ENCODE peak calls at places on chromosomes 3 and 15, in eight cellular contexts. T is stomach, E is K562, I is SK-N-SH, G is upper lobe of left lung, V is ovary, N is A549, W is transverse colon. F is an unnamed sample.
A peak's percentile ranks its signal among the peaks of the same experiment; 100 is the strongest.

GRCh38 chr3:42501681-42502428 is 588 bp upstream of the VIPR1 start:
- DNase-seq in T (peak; percentile 78), E (peak; percentile 78), I (peak; percentile 85), G (peak; percentile 84), V (no peak), N (no peak), W (peak; percentile 84), F (no peak)

GRCh38 chr3:125156491-125156890 is 56.1 kb downstream of the SLC12A8 start:
- DNase-seq in T (no peak), E (no peak), I (no peak), G (no peak), V (no peak), N (no peak), W (no peak), F (no peak)

GRCh38 chr3:134447371-134447770 is 38.4 kb downstream of the ANAPC13 start:
- DNase-seq in T (no peak), E (no peak), I (no peak), G (no peak), V (no peak), N (no peak), W (no peak), F (no peak)

GRCh38 chr15:101252836-101253235 is 988 bp upstream of the CHSY1 start:
- DNase-seq in T (no peak), E (no peak), I (no peak), G (no peak), V (no peak), N (no peak), W (no peak), F (no peak)

GRCh38 chr15:61915640-61916039 is 144.6 kb downstream of the VPS13C start:
- DNase-seq in T (no peak), E (no peak), I (peak; percentile 33), G (no peak), V (no peak), N (no peak), W (no peak), F (no peak)

GRCh38 chr3:149352556-149352955 is 19.1 kb upstream of the TM4SF18 start:
- DNase-seq in T (peak; percentile 57), E (peak; percentile 58), I (peak; percentile 62), G (peak; percentile 67), V (peak; percentile 53), N (peak; percentile 86), W (peak; percentile 46), F (no peak)

GRCh38 chr3:194129581-194130133 is 6.3 kb upstream of the HES1 start:
- DNase-seq in T (no peak), E (no peak), I (no peak), G (no peak), V (peak; percentile 75), N (no peak), W (peak; percentile 44), F (no peak)

GRCh38 chr3:117814975-117815374 is 1105.4 kb downstream of the TUSC7 start:
- DNase-seq in T (no peak), E (no peak), I (no peak), G (no peak), V (no peak), N (no peak), W (no peak), F (no peak)

GRCh38 chr15:24955549-24955929 is 752 bp downstream of the SNRPN start:
- DNase-seq in T (no peak), E (no peak), I (peak; percentile 32), G (no peak), V (peak; percentile 50), N (peak; percentile 3), W (no peak), F (no peak)

GRCh38 chr3:182027366-182027765 is 315.6 kb downstream of the SOX2 start:
- DNase-seq in T (no peak), E (no peak), I (no peak), G (no peak), V (no peak), N (no peak), W (no peak), F (no peak)

GRCh38 chr15:85955501-85956391 is 123.9 kb upstream of the AGBL1 start:
- DNase-seq in T (no peak), E (no peak), I (no peak), G (no peak), V (no peak), N (no peak), W (no peak), F (no peak)

GRCh38 chr3:121757087-121757811 is 7.7 kb upstream of the GOLGB1 start:
- DNase-seq in T (no peak), E (no peak), I (no peak), G (no peak), V (no peak), N (no peak), W (no peak), F (no peak)

GRCh38 chr15:33113666-33114483 is 80.6 kb downstream of the FMN1 start:
- DNase-seq in T (no peak), E (no peak), I (no peak), G (no peak), V (no peak), N (no peak), W (no peak), F (no peak)

GRCh38 chr3:42179110-42179725 is 86.8 kb downstream of the CCK start:
- DNase-seq in T (no peak), E (peak; percentile 65), I (no peak), G (no peak), V (peak; percentile 35), N (peak; percentile 66), W (peak; percentile 55), F (peak; percentile 20)

GRCh38 chr3:42839616-42840015 is 30.4 kb downstream of the ACKR2 start:
- DNase-seq in T (peak; percentile 48), E (peak; percentile 73), I (peak; percentile 66), G (no peak), V (no peak), N (peak; percentile 62), W (peak; percentile 37), F (peak; percentile 82)

GRCh38 chr3:40363681-40364080 is 23.3 kb upstream of the ENTPD3 start:
- DNase-seq in T (no peak), E (no peak), I (no peak), G (no peak), V (no peak), N (no peak), W (no peak), F (no peak)

GRCh38 chr3:35664460-35664919 is 25.2 kb downstream of the ARPP21 start:
- DNase-seq in T (peak; percentile 31), E (no peak), I (peak; percentile 32), G (peak; percentile 23), V (peak; percentile 52), N (no peak), W (no peak), F (no peak)

GRCh38 chr3:48960841-48961413 is 29.1 kb upstream of the P4HTM start:
- DNase-seq in T (no peak), E (no peak), I (no peak), G (no peak), V (no peak), N (no peak), W (no peak), F (no peak)

GRCh38 chr3:25480811-25481210 is 52.7 kb downstream of the RARB start:
- DNase-seq in T (no peak), E (no peak), I (no peak), G (no peak), V (no peak), N (no peak), W (no peak), F (no peak)

GRCh38 chr15:49875392-49875791 is 243.6 kb downstream of the ATP8B4 start:
- DNase-seq in T (no peak), E (no peak), I (no peak), G (no peak), V (no peak), N (no peak), W (no peak), F (no peak)

GRCh38 chr3:29275309-29275708 is 5.6 kb upstream of the RBMS3 start:
- DNase-seq in T (no peak), E (no peak), I (no peak), G (no peak), V (peak; percentile 46), N (no peak), W (peak; percentile 23), F (peak; percentile 24)

GRCh38 chr3:10189557-10190374 is 25.0 kb downstream of the IRAK2 start:
- DNase-seq in T (peak; percentile 89), E (no peak), I (peak; percentile 55), G (peak; percentile 94), V (peak; percentile 64), N (peak; percentile 36), W (peak; percentile 78), F (peak; percentile 76)

GRCh38 chr3:16264174-16264707 is 502 bp downstream of the DPH3 start:
- DNase-seq in T (no peak), E (peak; percentile 87), I (no peak), G (no peak), V (no peak), N (peak; percentile 70), W (no peak), F (no peak)

GRCh38 chr3:195297446-195297845 is 26.5 kb upstream of the XXYLT1 start:
- DNase-seq in T (no peak), E (no peak), I (no peak), G (no peak), V (no peak), N (no peak), W (no peak), F (no peak)

GRCh38 chr3:31705726-31706125 is 173.0 kb downstream of the STT3B start:
- DNase-seq in T (no peak), E (no peak), I (no peak), G (no peak), V (no peak), N (no peak), W (no peak), F (no peak)

GRCh38 chr15:65311760-65312159 is 7.3 kb downstream of the RNU5B-1 start:
- DNase-seq in T (no peak), E (no peak), I (peak; percentile 25), G (no peak), V (no peak), N (no peak), W (no peak), F (no peak)
- TF ChIP-seq EP300 in T (no peak), E (no peak), I (no peak), G (no peak), V (no peak), N (no peak), W (no peak), F (no peak)

DNA sequence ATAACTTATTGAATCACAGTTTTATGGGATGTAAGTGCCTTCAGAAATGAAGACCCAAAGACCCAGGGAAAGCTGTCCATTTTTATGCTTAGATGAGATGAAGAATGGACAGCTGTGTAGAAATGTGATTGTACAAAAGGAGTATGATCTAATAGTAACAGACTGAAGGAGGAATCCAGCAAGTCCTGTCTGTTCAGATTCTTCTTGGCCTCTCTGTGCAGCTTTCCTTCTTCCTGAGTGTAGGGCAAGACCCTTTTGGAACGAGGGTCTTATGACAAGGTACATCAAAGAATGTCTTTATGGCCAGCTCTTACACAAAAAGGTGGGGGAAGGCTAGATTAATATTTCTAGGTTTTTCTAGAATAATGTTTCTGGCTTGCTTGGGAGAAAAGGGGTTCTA is 1.4 kb upstream of the KIF23 start:
- DNase-seq in T (no peak), E (no peak), I (no peak), G (no peak), V (no peak), N (no peak), W (no peak), F (no peak)
- TF ChIP-seq CTCF in T (no peak), E (no peak), I (no peak), G (no peak), V (no peak), N (no peak), W (no peak), F (no peak)

GRCh38 chr15:90016721-90017120 is 15.6 kb downstream of the ZNF710 start:
- DNase-seq in T (peak; percentile 43), E (no peak), I (no peak), G (peak; percentile 15), V (no peak), N (no peak), W (peak; percentile 26), F (no peak)
- TF ChIP-seq EP300 in T (no peak), E (no peak), I (no peak), G (no peak), V (no peak), N (no peak), W (no peak), F (no peak)

GRCh38 chr3:57556459-57557087 is 499 bp downstream of the PDE12 start:
- DNase-seq in T (peak; percentile 39), E (peak; percentile 26), I (no peak), G (peak; percentile 36), V (peak; percentile 60), N (peak; percentile 2), W (peak; percentile 33), F (no peak)
- TF ChIP-seq CTCF in T (no peak), E (no peak), I (no peak), G (no peak), V (no peak), N (no peak), W (no peak), F (no peak)